ENCODE peak calls at places on chromosomes 12 and 14, in ten cellular contexts. L is colonic mucosa, T is Peyer's patch, Z is cardiac muscle cell, B is fibroblast of lung, F is left lung, A is sigmoid colon, J is IMR-90, Y is psoas muscle, I is uterus. C is an unnamed sample. For H3K4me1, the result is how much of the 10 kb centered on the place peaks cover.

GRCh38 chr14:68547305-68548193 is 245.3 kb downstream of the ZFP36L1 start:
- DNase-seq in F (no peak), L (no peak), J (peak), I (peak), B (peak), Z (no peak), Y (peak), A (peak), T (no peak), C (no peak)

GRCh38 chr14:53411110-53411509 is 258.0 kb upstream of the DDHD1 start:
- DNase-seq in Y (no peak), L (no peak), F (peak), A (no peak), I (no peak), B (peak), J (peak), T (no peak), Z (no peak), C (no peak)

GRCh38 chr12:2672863-2673262 is 121.9 kb upstream of the FKBP4 start:
- DNase-seq in Y (no peak), B (no peak), Z (no peak), L (no peak), I (no peak), F (no peak), J (no peak), T (no peak), A (no peak), C (no peak)

GRCh38 chr14:31560759-31561154 is 447 bp upstream of the NUBPL start:
- DNase-seq in Z (peak), L (no peak), F (no peak), J (no peak), A (no peak), B (no peak), T (no peak), I (no peak), Y (no peak), C (no peak)

GRCh38 chr12:19223695-19224094 is 94.2 kb downstream of the PLEKHA5 start:
- DNase-seq in Y (no peak), A (no peak), L (no peak), F (no peak), Z (no peak), I (no peak), J (peak), B (peak), T (no peak), C (no peak)

GRCh38 chr14:88613552-88614010 is 50.7 kb downstream of the ZC3H14 start:
- DNase-seq in B (peak), J (peak), I (no peak), Z (no peak), Y (no peak), F (no peak), L (no peak), A (no peak), T (no peak), C (no peak)

GRCh38 chr12:110312581-110313360 is 31.7 kb downstream of the ATP2A2 start:
- DNase-seq in I (peak), Y (no peak), L (no peak), J (peak), A (peak), B (peak), Z (no peak), T (no peak), F (no peak), C (no peak)

GRCh38 chr14:24398943-24399801 is at the start of gene NYNRIN:
- DNase-seq in Z (peak), Y (peak), I (peak), L (peak), F (peak), B (no peak), A (peak), T (peak), J (peak), C (peak)

DNA sequence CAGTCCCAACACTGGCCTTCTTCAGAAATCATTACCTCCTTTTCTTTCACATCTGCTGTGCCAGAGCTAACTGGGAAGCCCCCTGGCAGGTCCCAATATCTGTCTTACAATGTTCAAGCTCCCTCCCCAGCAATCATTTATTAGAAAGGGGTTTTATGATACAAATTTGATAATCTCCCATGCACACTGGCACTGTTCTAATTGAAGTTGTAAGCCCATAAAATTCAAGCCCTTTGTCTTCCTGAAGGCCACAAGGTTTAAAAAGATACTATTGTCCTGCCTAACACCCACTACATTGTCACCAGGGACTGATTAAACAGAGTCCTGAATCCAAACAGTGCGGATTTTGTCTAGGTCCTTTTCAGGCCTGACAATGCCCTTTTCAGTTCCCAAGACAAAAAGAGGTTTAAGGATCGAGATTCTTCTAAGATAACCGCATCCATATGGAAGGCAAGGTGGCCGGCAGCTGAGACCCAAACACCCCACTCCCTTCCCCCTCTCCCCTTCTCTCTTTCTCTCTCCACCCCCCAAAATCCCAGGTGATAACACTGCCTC is 3.3 kb downstream of the NKX2-8 start:
- DNase-seq in A (no peak), F (no peak), T (no peak), L (no peak), J (no peak), Z (no peak), Y (no peak), B (no peak), I (no peak), C (no peak)
- H3K4me1 ChIP-seq in A (under half), F (under half), T (under half), L (under half), J (under half), Z (under half), Y (under half), B (under half), I (under half), C (under half)

GRCh38 chr14:99602054-99602787 is 1.8 kb downstream of the CCDC85C start:
- DNase-seq in Z (peak), L (peak), B (no peak), J (peak), F (no peak), T (no peak), A (peak), Y (no peak), I (no peak), C (peak)
- H3K4me1 ChIP-seq in Z (under half), L (under half), B (under half), J (under half), F (half or more), T (under half), A (half or more), Y (under half), I (under half), C (under half)

DNA sequence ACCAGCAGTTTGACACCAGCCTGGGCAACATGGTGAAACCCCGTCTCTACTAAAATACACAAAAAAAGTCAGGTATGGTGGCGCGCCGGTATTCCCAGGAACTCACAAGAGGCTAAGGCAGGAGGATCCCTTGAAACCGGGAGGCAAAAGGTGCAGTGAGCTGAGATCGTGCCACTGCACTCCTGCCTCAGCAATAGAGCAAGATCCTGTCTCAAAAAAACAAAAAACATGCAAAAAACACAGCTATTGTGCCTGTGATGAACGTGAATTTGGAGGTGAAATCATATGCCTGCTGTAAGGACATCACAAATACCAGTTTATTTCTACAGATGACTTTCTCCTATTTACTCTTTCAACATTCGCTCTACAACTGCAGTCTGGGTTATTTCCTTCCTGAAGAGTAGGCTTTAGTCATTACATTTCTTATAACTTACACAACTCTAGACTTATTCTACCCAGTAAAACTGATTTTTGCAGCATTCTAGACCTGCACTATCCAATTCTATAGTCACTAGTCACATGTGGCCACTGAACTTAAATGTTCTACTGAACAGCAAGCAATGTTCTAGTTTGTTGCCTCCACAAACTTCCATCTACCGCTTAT is 48.3 kb downstream of the HNRNPC start:
- DNase-seq in J (peak), A (no peak), I (no peak), L (no peak), T (no peak), B (no peak), Z (no peak), F (no peak), Y (no peak), C (no peak)
- H3K4me1 ChIP-seq in J (under half), A (under half), I (under half), L (under half), T (under half), B (under half), Z (under half), F (half or more), Y (under half), C (under half)

GRCh38 chr12:8034802-8035201 is 2.3 kb downstream of the FOXJ2 start:
- DNase-seq in L (no peak), F (no peak), A (no peak), B (no peak), J (no peak), T (no peak), Z (no peak), I (no peak), Y (no peak), C (no peak)
- H3K4me1 ChIP-seq in L (under half), F (half or more), A (half or more), B (under half), J (under half), T (under half), Z (half or more), I (under half), Y (half or more), C (half or more)